ENCODE peak calls at places on chromosomes 4 and X, in five cellular contexts. W, P, S, Z and Q are unnamed samples. For H3K36me3, the result is how much of the 10 kb centered on the place peaks cover.

GRCh38 chr4:88818650-88819470 is 121.2 kb upstream of the NAP1L5 start:
- DNase-seq in S (peak), Z (peak), W (peak), P (peak), Q (peak)

GRCh38 chrX:34659575-34659974 is 2.5 kb upstream of the TMEM47 start:
- DNase-seq in S (no peak), Z (no peak), P (no peak), W (no peak), Q (no peak)

GRCh38 chr4:152709675-152710438 is 30.1 kb upstream of the TMEM154 start:
- DNase-seq in P (peak), Z (peak), S (no peak), W (no peak), Q (no peak)

GRCh38 chr4:1879491-1879890 is 8.3 kb downstream of the NSD2 start:
- DNase-seq in W (no peak), P (no peak), Z (no peak), S (no peak), Q (no peak)

GRCh38 chr4:54527532-54527931 is 130.2 kb upstream of the KIT start:
- DNase-seq in P (no peak), S (no peak), W (no peak), Z (no peak), Q (no peak)

GRCh38 chrX:72630185-72630584 is 57.5 kb upstream of the HDAC8 start:
- DNase-seq in W (no peak), P (no peak), Z (no peak), S (no peak), Q (no peak)

GRCh38 chr4:88803600-88804096 is 106.0 kb upstream of the NAP1L5 start:
- DNase-seq in P (peak), S (peak), W (peak), Z (peak), Q (peak)

GRCh38 chr4:2250764-2251072 is 8.8 kb upstream of the HAUS3 start:
- DNase-seq in S (no peak), P (no peak), Z (no peak), W (no peak), Q (no peak)

GRCh38 chr4:89800527-89801103 is 36.3 kb downstream of the SNCA start:
- DNase-seq in W (no peak), Z (no peak), S (no peak), P (peak), Q (no peak)

GRCh38 chr4:3291969-3292570 is 751 bp upstream of the RGS12 start:
- DNase-seq in P (peak), S (no peak), Z (peak), W (peak), Q (peak)

GRCh38 chrX:77444075-77444474 is 3.1 kb upstream of the FGF16 start:
- DNase-seq in W (no peak), S (no peak), Z (no peak), P (no peak), Q (no peak)

GRCh38 chrX:23228950-23229448 is 105.7 kb upstream of the PTCHD1 start:
- DNase-seq in P (no peak), S (no peak), W (no peak), Z (no peak), Q (no peak)

GRCh38 chrX:63686878-63687714 is 97.9 kb downstream of the ARHGEF9 start:
- DNase-seq in S (peak), Z (peak), P (peak), W (no peak), Q (peak)

GRCh38 chr4:118280501-118281218 is 72.1 kb downstream of the PRSS12 start:
- DNase-seq in Z (peak), P (peak), W (no peak), S (peak), Q (peak)

GRCh38 chr4:143287571-143287923 is 49.1 kb upstream of the GAB1 start:
- DNase-seq in W (no peak), Z (no peak), S (no peak), P (no peak), Q (no peak)

GRCh38 chrX:45850775-45851433 is 650.2 kb upstream of the DIPK2B start:
- DNase-seq in W (peak), P (peak), Z (peak), S (no peak), Q (peak)

GRCh38 chr4:83013931-83014330 is 3.3 kb upstream of the LIN54 start:
- DNase-seq in S (no peak), P (no peak), W (no peak), Z (no peak), Q (no peak)

GRCh38 chr4:75898533-75898932 is 3.7 kb downstream of the PPEF2 start:
- DNase-seq in Z (no peak), P (no peak), S (no peak), W (no peak), Q (no peak)

GRCh38 chr4:102868153-102868781 is 525 bp upstream of the CISD2 start:
- DNase-seq in S (no peak), P (no peak), Z (no peak), W (peak), Q (no peak)

GRCh38 chr4:65645185-65645584 is 25.1 kb downstream of the EPHA5 start:
- DNase-seq in S (no peak), P (no peak), W (no peak), Z (no peak), Q (no peak)

GRCh38 chr4:140110542-140110941 is 43.4 kb downstream of the MAML3 start:
- DNase-seq in P (no peak), W (no peak), Z (no peak), S (no peak), Q (no peak)

GRCh38 chr4:8775121-8775520 is 96.5 kb downstream of the HMX1 start:
- DNase-seq in Z (no peak), W (no peak), P (no peak), S (no peak), Q (no peak)

GRCh38 chrX:111114806-111115205 is 18.8 kb downstream of the PAK3 start:
- DNase-seq in W (no peak), P (no peak), S (no peak), Z (no peak), Q (no peak)

GRCh38 chr4:56622176-56622575 is 58.9 kb downstream of the HOPX start:
- DNase-seq in P (peak), Z (no peak), W (no peak), S (no peak), Q (no peak)

GRCh38 chr4:786861-787300 is 39.0 kb downstream of the CPLX1 start:
- DNase-seq in P (no peak), Z (peak), W (no peak), S (no peak), Q (no peak)

GRCh38 chr4:24813732-24814131 is 18.4 kb downstream of the SOD3 start:
- DNase-seq in Z (no peak), P (no peak), W (no peak), S (no peak), Q (no peak)

GRCh38 chr4:108097990-108098553 is 70.7 kb downstream of the LEF1 start:
- DNase-seq in W (no peak), Z (no peak), S (no peak), P (no peak), Q (no peak)

GRCh38 chrX:152898442-152898841 is 575 bp downstream of the ZNF185 start:
- DNase-seq in Z (no peak), S (no peak), W (no peak), P (no peak), Q (no peak)
- H3K4me3 ChIP-seq in Z (no peak), S (peak), W (no peak), P (peak), Q (no peak)

GRCh38 chr4:148443550-148444295 is 1.5 kb upstream of the NR3C2 start:
- DNase-seq in P (peak), S (no peak), Z (peak), W (peak), Q (peak)

GRCh38 chr4:148444296-148445070 is 2.3 kb upstream of the NR3C2 start:
- DNase-seq in W (peak), Z (peak), S (no peak), P (peak), Q (peak)

GRCh38 chr4:148441624-148441985 is 609 bp downstream of the NR3C2 start:
- DNase-seq in Z (no peak), S (no peak), W (no peak), P (peak), Q (no peak)

GRCh38 chr4:148442830-148443549 is 776 bp upstream of the NR3C2 start:
- DNase-seq in W (peak), P (no peak), Z (peak), S (no peak), Q (no peak)

GRCh38 chr4:148441986-148442829 is at the start of gene NR3C2:
- DNase-seq in S (peak), P (peak), Z (peak), W (peak), Q (peak)
- H3K27ac ChIP-seq in S (no peak), P (no peak), Z (peak), W (peak), Q (peak)

GRCh38 chrX:153342762-153343558 is 9.0 kb downstream of the ZNF275 start:
- DNase-seq in W (no peak), Z (peak), S (no peak), P (no peak), Q (no peak)
- H3K36me3 ChIP-seq in W (under half), Z (under half), S (under half), P (under half), Q (under half)

DNA sequence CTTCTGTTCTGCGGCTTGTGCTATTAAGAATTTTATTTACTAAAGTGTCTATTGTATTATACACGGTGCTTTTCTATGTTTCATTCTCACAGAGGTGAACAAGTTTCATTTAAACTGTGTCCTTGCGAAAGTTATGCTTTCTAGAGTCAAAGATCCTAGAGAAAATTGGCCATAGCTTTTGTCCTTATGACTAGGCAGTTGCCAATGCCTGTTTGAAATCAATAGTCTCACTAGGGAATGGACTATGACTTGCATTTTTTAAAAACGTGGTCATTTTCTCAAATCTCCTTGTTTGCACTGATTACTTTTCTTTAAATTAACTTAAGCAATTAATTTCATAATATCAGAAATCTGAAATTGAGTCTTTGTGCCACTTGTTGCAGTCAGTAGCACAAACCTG is 211.7 kb upstream of the MID1 start:
- DNase-seq in S (no peak), Z (no peak), P (peak), W (no peak), Q (peak)
- H3K4me3 ChIP-seq in S (no peak), Z (no peak), P (peak), W (no peak), Q (no peak)

GRCh38 chrX:131812847-131813825 is 210.0 kb upstream of the STK26 start:
- DNase-seq in W (peak), P (peak), S (no peak), Z (peak), Q (peak)

GRCh38 chrX:131816551-131817136 is 206.5 kb upstream of the STK26 start:
- DNase-seq in W (peak), Z (peak), S (no peak), P (peak), Q (peak)

GRCh38 chrX:131821945-131822622 is 201.0 kb upstream of the STK26 start:
- DNase-seq in W (peak), S (no peak), P (no peak), Z (peak), Q (no peak)

GRCh38 chrX:131818297-131818936 is 204.7 kb upstream of the STK26 start:
- DNase-seq in W (no peak), S (no peak), P (peak), Z (no peak), Q (no peak)
- H3K27ac ChIP-seq in W (no peak), S (no peak), P (no peak), Z (no peak), Q (no peak)

GRCh38 chr4:101695176-101695575 is 95.4 kb upstream of the BANK1 start:
- DNase-seq in W (no peak), Z (no peak), P (peak), S (no peak), Q (no peak)
- H3K36me3 ChIP-seq in W (under half), Z (under half), P (under half), S (under half), Q (under half)